ENCODE peak calls at places on chromosomes 12 and 14, in ten cellular contexts. T is hepatic stellate cell, Y is nucleus accumbens, U is posterior cingulate gyrus, R is EL, H is fibroblast of the aortic adventitia, V is HEK293T, K is uterus, F is left ventricle myocardium superior, C is LHCN-M2. I is an unnamed sample.

GRCh38 chr12:42557586-42558172 is 31.9 kb downstream of the PRICKLE1 start:
- DNase-seq in H (no peak), T (peak; percentile 24), V (no peak), Y (no peak), F (no peak), R (no peak), U (no peak), K (no peak), C (no peak), I (no peak)

GRCh38 chr14:83164016-83164415 is 1630.4 kb upstream of the SEL1L start:
- DNase-seq in C (peak; percentile 93), F (no peak), R (peak; percentile 84), T (no peak), K (no peak), H (no peak), Y (no peak), V (no peak), U (no peak), I (no peak)

GRCh38 chr12:31008961-31009840 is 64.5 kb upstream of the DDX11 start:
- DNase-seq in K (no peak), R (no peak), U (no peak), V (no peak), F (no peak), H (no peak), T (no peak), C (no peak), Y (no peak), I (no peak)

GRCh38 chr14:24398298-24398942 is 383 bp upstream of the NYNRIN start:
- DNase-seq in V (no peak), C (no peak), U (no peak), H (no peak), T (no peak), R (no peak), Y (no peak), K (peak; percentile 45), F (peak; percentile 66), I (no peak)

GRCh38 chr14:68817513-68818212 is 24.8 kb upstream of the ZFP36L1 start:
- DNase-seq in F (no peak), T (no peak), H (no peak), C (no peak), K (peak; percentile 31), R (no peak), Y (no peak), V (no peak), U (no peak), I (no peak)

GRCh38 chr14:89284368-89285058 is 132.5 kb downstream of the FOXN3 start:
- DNase-seq in Y (no peak), F (no peak), K (no peak), T (no peak), U (no peak), C (no peak), H (peak; percentile 92), V (no peak), R (peak; percentile 36), I (no peak)

GRCh38 chr12:128450810-128451209 is 183.8 kb downstream of the TMEM132C start:
- DNase-seq in R (no peak), V (no peak), K (no peak), F (no peak), C (no peak), H (no peak), T (no peak), Y (no peak), U (no peak), I (no peak)

GRCh38 chr12:111068281-111068680 is 147.9 kb upstream of the MYL2 start:
- DNase-seq in U (no peak), T (no peak), Y (no peak), F (no peak), H (no peak), V (no peak), C (no peak), K (no peak), R (no peak), I (no peak)

GRCh38 chr12:1857821-1858220 is 37.5 kb downstream of the LRTM2 start:
- DNase-seq in K (no peak), R (no peak), H (no peak), T (no peak), F (no peak), Y (no peak), V (no peak), C (no peak), U (no peak), I (no peak)

I was measured in lung microvascular endothelial cell.